ENCODE peak calls at places on chromosomes 6 and 20, in eight cellular contexts. I is cardiac muscle cell, B is colonic mucosa, H is tibial nerve, S is neuronal stem cell, F is left ventricle myocardium inferior, Y is breast epithelium, O is right lobe of liver. A is an unnamed sample. For H3K27me3 and H3K4me1, the result is how much of the 10 kb centered on the place peaks cover.

GRCh38 chr6:142744836-142745235 is 200.1 kb downstream of the HIVEP2 start:
- DNase-seq in O (no peak), H (no peak), B (no peak), F (no peak), S (no peak), Y (no peak), I (no peak), A (no peak)

GRCh38 chr6:54071941-54072340 is 39.3 kb upstream of the MLIP start:
- DNase-seq in B (no peak), F (no peak), I (no peak), Y (no peak), S (no peak), O (no peak), H (no peak), A (no peak)

GRCh38 chr20:63093966-63094766 is 87.4 kb upstream of the BHLHE23 start:
- DNase-seq in F (peak), H (no peak), S (no peak), Y (no peak), O (peak), I (no peak), B (no peak), A (peak)

GRCh38 chr20:46056970-46057855 is 28.2 kb downstream of the SLC12A5 start:
- DNase-seq in I (peak), H (peak), S (peak), O (peak), B (peak), Y (no peak), F (peak), A (peak)

GRCh38 chr6:116100419-116101297 is at the start of gene NT5DC1:
- DNase-seq in S (peak), I (peak), Y (peak), F (peak), O (peak), H (peak), B (peak), A (peak)

GRCh38 chr6:134375199-134375598 is 57.3 kb upstream of the SGK1 start:
- DNase-seq in I (no peak), F (no peak), S (no peak), B (no peak), Y (no peak), O (no peak), H (no peak), A (no peak)

GRCh38 chr6:130575557-130575956 is 209.7 kb downstream of the TMEM200A start:
- DNase-seq in S (no peak), O (no peak), I (no peak), Y (no peak), F (no peak), B (no peak), H (no peak), A (no peak)

GRCh38 chr6:16168858-16169257 is 40.0 kb downstream of the MYLIP start:
- DNase-seq in S (peak), H (no peak), B (no peak), Y (no peak), I (peak), F (no peak), O (no peak), A (no peak)

GRCh38 chr20:37344506-37345338 is 1.2 kb upstream of the SRC start:
- DNase-seq in B (peak), Y (no peak), H (no peak), S (no peak), I (no peak), F (no peak), O (no peak), A (peak)

GRCh38 chr20:44495257-44495656 is 19.6 kb downstream of the TTPAL start:
- DNase-seq in S (no peak), O (no peak), Y (no peak), B (no peak), I (no peak), H (no peak), F (no peak), A (no peak)

GRCh38 chr6:37696220-37696840 is 1.4 kb downstream of the MDGA1 start:
- DNase-seq in S (no peak), B (peak), F (no peak), O (peak), Y (no peak), H (no peak), I (peak), A (no peak)
- H3K27me3 ChIP-seq in S (under half), B (half or more), F (half or more), O (under half), Y (under half), H (under half), I (half or more), A (half or more)

GRCh38 chr6:56478202-56478601 is 164.5 kb downstream of the DST start:
- DNase-seq in I (no peak), Y (no peak), S (no peak), F (no peak), O (no peak), B (no peak), H (no peak), A (no peak)

GRCh38 chr6:56475736-56476457 is 166.8 kb downstream of the DST start:
- DNase-seq in S (no peak), B (peak), I (peak), H (peak), F (peak), Y (no peak), O (peak), A (no peak)

GRCh38 chr6:56477241-56477640 is 165.4 kb downstream of the DST start:
- DNase-seq in I (no peak), H (no peak), S (no peak), B (no peak), Y (no peak), O (no peak), F (no peak), A (no peak)

GRCh38 chr6:56479381-56479780 is 163.3 kb downstream of the DST start:
- DNase-seq in O (no peak), H (no peak), S (no peak), B (no peak), Y (no peak), I (no peak), F (no peak), A (no peak)

DNA sequence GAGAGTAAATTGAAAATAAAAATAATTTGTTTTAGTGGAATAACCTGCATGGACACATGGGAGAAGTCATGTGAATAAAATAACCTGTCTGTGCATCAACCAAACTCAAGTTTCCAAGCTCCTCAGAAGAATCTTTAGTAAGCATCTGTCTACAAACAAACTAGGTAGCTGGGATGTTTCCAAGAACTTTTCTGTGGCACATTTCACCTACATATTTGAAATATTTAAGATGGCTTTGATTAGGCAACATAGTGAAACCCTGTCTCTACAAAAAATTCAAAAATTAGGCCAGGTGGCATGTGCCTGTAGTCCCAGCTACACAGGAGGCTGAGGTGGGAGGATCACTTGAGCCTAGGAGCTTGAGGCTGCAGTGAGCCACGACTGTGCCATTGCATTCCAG is 168.2 kb downstream of the DST start:
- DNase-seq in S (no peak), Y (no peak), B (no peak), O (no peak), I (no peak), F (no peak), H (no peak), A (no peak)
- H3K4me3 ChIP-seq in S (no peak), Y (no peak), B (no peak), O (no peak), I (no peak), F (no peak), H (no peak), A (no peak)

GRCh38 chr20:31845300-31845863 is at the start of gene FOXS1:
- DNase-seq in F (peak), B (no peak), H (peak), O (no peak), Y (peak), S (no peak), I (peak), A (no peak)
- H3K4me1 ChIP-seq in F (under half), B (under half), H (under half), O (under half), Y (under half), S (under half), I (under half), A (under half)

DNA sequence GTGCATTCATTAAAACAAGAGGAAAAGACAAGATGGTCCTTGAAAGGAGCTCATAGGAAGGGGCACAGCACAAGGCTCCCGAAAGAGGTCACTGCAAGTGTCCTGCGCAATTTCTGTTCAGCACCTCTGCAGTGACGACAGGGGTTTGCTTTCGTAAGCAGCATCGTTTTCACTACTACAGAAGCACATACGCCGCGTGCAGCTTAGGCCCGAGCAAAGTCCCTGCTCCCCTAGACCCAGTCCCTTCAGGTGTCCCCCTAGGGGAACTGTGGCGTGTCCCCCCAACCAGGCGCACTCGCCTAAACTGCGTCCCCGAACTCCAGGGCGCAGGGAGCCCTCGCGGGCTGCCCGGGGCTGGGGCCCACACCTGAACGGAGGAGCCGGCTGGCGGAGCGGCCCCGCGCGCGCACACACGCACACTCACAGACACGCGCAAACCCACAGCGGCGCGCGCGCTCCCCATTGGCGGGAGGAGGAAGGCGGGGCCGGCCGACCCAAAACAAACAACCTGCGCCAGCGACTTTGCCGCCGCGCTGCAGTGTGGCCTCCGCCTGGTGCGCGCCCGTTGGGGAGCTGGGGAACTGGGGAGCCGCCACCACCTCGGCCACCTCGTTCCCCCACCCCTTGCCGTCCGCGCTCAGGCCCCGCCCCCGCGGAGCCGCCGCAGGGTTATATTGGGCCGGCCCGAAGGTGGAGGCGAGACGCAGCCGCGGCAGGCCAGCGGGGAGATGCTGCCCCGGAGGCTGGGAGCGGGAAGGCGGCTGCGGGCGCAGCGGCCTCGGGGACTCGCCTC is at the start of gene FOXQ1:
- DNase-seq in H (no peak), I (peak), S (no peak), O (peak), B (peak), F (no peak), Y (peak), A (peak)
- H3K27me3 ChIP-seq in H (half or more), I (half or more), S (half or more), O (under half), B (half or more), F (half or more), Y (half or more), A (half or more)

DNA sequence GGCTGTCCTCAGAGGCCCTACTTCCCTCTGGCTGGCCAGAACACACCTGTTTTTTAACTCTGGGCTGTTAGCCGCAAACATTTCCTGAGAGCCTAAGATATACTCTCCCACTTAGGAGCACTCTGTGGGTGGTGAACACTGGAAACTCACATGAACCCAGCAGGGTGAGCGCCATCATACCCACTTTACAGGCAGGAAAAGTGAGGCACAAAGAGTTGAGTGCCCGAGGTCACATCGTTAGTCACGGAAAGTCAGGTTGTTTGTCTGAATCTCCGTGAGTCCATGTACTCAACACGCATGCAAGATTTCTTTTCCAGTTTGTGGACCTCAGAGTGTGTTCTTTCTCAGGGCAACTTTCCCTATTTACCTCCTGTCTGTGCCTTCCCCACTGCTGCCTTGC is 1.9 kb downstream of the BAK1 start:
- DNase-seq in I (no peak), F (no peak), B (no peak), Y (no peak), S (no peak), O (no peak), H (no peak), A (no peak)
- H3K4me3 ChIP-seq in I (no peak), F (peak), B (peak), Y (peak), S (peak), O (peak), H (peak), A (peak)

DNA sequence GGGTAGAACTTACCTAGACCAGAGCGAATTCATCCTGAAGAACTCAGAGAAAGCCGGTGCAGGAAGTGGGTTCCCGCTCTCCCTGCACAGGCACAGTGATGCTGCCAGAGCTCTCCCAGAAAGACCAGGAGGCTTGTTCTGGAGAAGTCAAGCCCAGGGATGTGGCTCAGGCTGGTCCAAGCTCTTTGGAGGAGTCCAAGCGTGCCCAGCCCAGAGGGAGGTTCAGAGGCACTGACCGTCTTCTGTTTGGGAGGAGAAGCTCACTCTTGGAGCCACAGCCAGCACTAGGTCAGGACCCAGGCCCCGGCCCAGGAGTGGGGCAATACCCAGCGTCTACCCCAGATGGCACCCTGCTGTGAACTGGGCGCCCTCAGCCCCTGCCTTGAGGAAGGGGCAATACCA is 1.5 kb upstream of the PMEPA1 start:
- DNase-seq in F (no peak), S (no peak), H (no peak), B (no peak), Y (no peak), O (no peak), I (no peak), A (no peak)
- H3K4me1 ChIP-seq in F (half or more), S (under half), H (under half), B (under half), Y (under half), O (under half), I (under half), A (under half)